ENCODE peak calls at places on chromosomes 16 and 17, in four cellular contexts. B, N, M and W are unnamed samples.
A peak's percentile ranks its signal among the peaks of the same experiment; 100 is the strongest.

GRCh38 chr17:300881-301280 is 51.7 kb downstream of the RPH3AL start:
- DNase-seq in B (no peak), N (no peak), M (no peak), W (no peak)

GRCh38 chr17:83170571-83171260 is 91.3 kb downstream of the METRNL start:
- DNase-seq in B (no peak), N (no peak), M (no peak), W (no peak)

GRCh38 chr16:76661691-76662090 is 384.5 kb downstream of the CNTNAP4 start:
- DNase-seq in B (no peak), N (no peak), M (no peak), W (no peak)

GRCh38 chr16:9596788-9597187 is 505.3 kb downstream of the HAPSTR1 start:
- DNase-seq in B (no peak), N (no peak), M (no peak), W (no peak)

GRCh38 chr17:7475764-7476422 is 3.5 kb downstream of the ZBTB4 start:
- DNase-seq in B (no peak), N (no peak), M (peak; percentile 66), W (no peak)

GRCh38 chr17:75720656-75721462 is at the start of gene ITGB4:
- DNase-seq in B (no peak), N (peak; percentile 84), M (peak; percentile 67), W (peak; percentile 72)

GRCh38 chr17:8946476-8946875 is 19.0 kb downstream of the PIK3R5 start:
- DNase-seq in B (no peak), N (no peak), M (no peak), W (no peak)

GRCh38 chr17:75507712-75508111 is 7.6 kb downstream of the CASKIN2 start:
- DNase-seq in B (no peak), N (no peak), M (no peak), W (no peak)

GRCh38 chr16:73432794-73433455 is 385.0 kb upstream of the ZFHX3 start:
- DNase-seq in B (no peak), N (no peak), M (no peak), W (no peak)

GRCh38 chr17:42748202-42748905 is 3.5 kb upstream of the EZH1 start:
- DNase-seq in B (no peak), N (no peak), M (no peak), W (no peak)

GRCh38 chr17:1379930-1380313 is 20.1 kb downstream of the YWHAE start:
- DNase-seq in B (peak; percentile 74), N (no peak), M (no peak), W (no peak)

GRCh38 chr17:33218657-33219298 is 74.3 kb downstream of the ASIC2 start:
- DNase-seq in B (no peak), N (no peak), M (no peak), W (no peak)

GRCh38 chr16:19705131-19705501 is 12.9 kb downstream of the KNOP1 start:
- DNase-seq in B (no peak), N (no peak), M (no peak), W (no peak)

GRCh38 chr17:15377200-15377599 is 35.8 kb upstream of the TEKT3 start:
- DNase-seq in B (no peak), N (no peak), M (no peak), W (no peak)

GRCh38 chr16:86073103-86073625 is 174.2 kb downstream of the IRF8 start:
- DNase-seq in B (no peak), N (no peak), M (no peak), W (no peak)

GRCh38 chr16:14334366-14335105 is 263.4 kb downstream of the MRTFB start:
- DNase-seq in B (no peak), N (no peak), M (no peak), W (no peak)

GRCh38 chr16:88062341-88062861 is 111.2 kb downstream of the BANP start:
- DNase-seq in B (no peak), N (no peak), M (no peak), W (no peak)

GRCh38 chr17:79615446-79615845 is 4.6 kb upstream of the RBFOX3 start:
- DNase-seq in B (no peak), N (no peak), M (no peak), W (no peak)

GRCh38 chr17:36072431-36073121 is 8.5 kb downstream of the CCL18 start:
- DNase-seq in B (peak; percentile 69), N (peak; percentile 88), M (peak; percentile 78), W (peak; percentile 24)

GRCh38 chr16:10150906-10151305 is 31.3 kb downstream of the GRIN2A start:
- DNase-seq in B (no peak), N (no peak), M (no peak), W (no peak)

GRCh38 chr16:12144355-12144754 is 167.8 kb downstream of the SNX29 start:
- DNase-seq in B (no peak), N (no peak), M (peak; percentile 41), W (no peak)

GRCh38 chr16:65828296-65828695 is 538.2 kb upstream of the CDH5 start:
- DNase-seq in B (no peak), N (no peak), M (no peak), W (no peak)

GRCh38 chr16:3760518-3760917 is 43.2 kb upstream of the TRAP1 start:
- DNase-seq in B (no peak), N (no peak), M (no peak), W (no peak)

GRCh38 chr17:83186226-83186625 is 106.8 kb downstream of the METRNL start:
- DNase-seq in B (no peak), N (peak; percentile 45), M (peak; percentile 46), W (no peak)

GRCh38 chr16:78489631-78490030 is 390.2 kb downstream of the WWOX start:
- DNase-seq in B (no peak), N (no peak), M (no peak), W (no peak)

GRCh38 chr17:3905017-3905486 is 11.2 kb downstream of the P2RX1 start:
- DNase-seq in B (no peak), N (no peak), M (no peak), W (no peak)

GRCh38 chr17:21283482-21284318 is 811 bp upstream of the MAP2K3 start:
- DNase-seq in B (no peak), N (no peak), M (no peak), W (peak; percentile 22)

GRCh38 chr17:4986951-4987766 is at the start of gene CAMTA2:
- DNase-seq in B (no peak), N (peak; percentile 93), M (peak; percentile 87), W (peak; percentile 52)

GRCh38 chr16:56115817-56116576 is 75.3 kb upstream of the GNAO1 start:
- DNase-seq in B (no peak), N (no peak), M (no peak), W (no peak)

GRCh38 chr16:81630632-81631026 is 148.5 kb upstream of the PLCG2 start:
- DNase-seq in B (no peak), N (no peak), M (no peak), W (no peak)

GRCh38 chr16:2196162-2196980 is at the start of gene CASKIN1:
- DNase-seq in B (no peak), N (no peak), M (peak; percentile 57), W (no peak)

GRCh38 chr16:49660647-49661046 is 195.3 kb downstream of the ZNF423 start:
- DNase-seq in B (no peak), N (no peak), M (no peak), W (no peak)

GRCh38 chr17:231191-231965 is 49.9 kb upstream of the DOC2B start:
- DNase-seq in B (no peak), N (peak; percentile 38), M (no peak), W (no peak)

GRCh38 chr17:78329263-78330059 is 30.4 kb downstream of the SOCS3 start:
- DNase-seq in B (no peak), N (no peak), M (no peak), W (peak; percentile 76)

GRCh38 chr16:49348408-49349176 is 25.0 kb upstream of the C16orf78 start:
- DNase-seq in B (no peak), N (no peak), M (peak; percentile 15), W (peak; percentile 3)

GRCh38 chr17:72515291-72516065 is 394.7 kb downstream of the SOX9 start:
- DNase-seq in B (peak; percentile 77), N (no peak), M (no peak), W (no peak)

GRCh38 chr16:67651847-67652246 is 6.9 kb downstream of the CARMIL2 start:
- DNase-seq in B (no peak), N (no peak), M (no peak), W (no peak)
- TF ChIP-seq EGR1 in B (no peak), N (no peak), M (no peak), W (no peak)

GRCh38 chr16:30986129-30986991 is 1.4 kb downstream of the HSD3B7 start:
- DNase-seq in B (no peak), N (no peak), M (no peak), W (no peak)

GRCh38 chr16:30984669-30985400 is at the start of gene HSD3B7:
- DNase-seq in B (no peak), N (peak; percentile 100), M (peak; percentile 95), W (peak; percentile 58)

GRCh38 chr16:30983898-30984610 is 953 bp upstream of the HSD3B7 start:
- DNase-seq in B (no peak), N (no peak), M (no peak), W (no peak)

GRCh38 chr16:30987581-30988190 is 2.7 kb downstream of the HSD3B7 start:
- DNase-seq in B (no peak), N (no peak), M (no peak), W (no peak)

GRCh38 chr16:30985401-30986128 is 558 bp downstream of the HSD3B7 start:
- DNase-seq in B (no peak), N (peak; percentile 69), M (peak; percentile 63), W (peak; percentile 37)
- H3K27ac ChIP-seq in B (no peak overlapping the region), N (no peak overlapping the region), M (peak overlapping the region; percentile 51), W (peak overlapping the region; percentile 49)

GRCh38 chr16:17419266-17419665 is 51.5 kb downstream of the XYLT1 start:
- DNase-seq in B (no peak), N (no peak), M (no peak), W (no peak)

GRCh38 chr16:17420821-17421220 is 49.9 kb downstream of the XYLT1 start:
- DNase-seq in B (no peak), N (no peak), M (no peak), W (no peak)

GRCh38 chr16:17414916-17415315 is 55.8 kb downstream of the XYLT1 start:
- DNase-seq in B (no peak), N (no peak), M (no peak), W (no peak)

GRCh38 chr16:17416461-17417221 is 54.1 kb downstream of the XYLT1 start:
- DNase-seq in B (peak; percentile 89), N (no peak), M (no peak), W (no peak)

GRCh38 chr16:17417740-17418139 is 53.0 kb downstream of the XYLT1 start:
- DNase-seq in B (no peak), N (no peak), M (no peak), W (no peak)
- TF ChIP-seq EGR1 in B (no peak), N (no peak), M (no peak), W (no peak)

GRCh38 chr16:28163699-28164584 is 47.8 kb downstream of the XPO6 start:
- DNase-seq in B (no peak), N (no peak), M (no peak), W (no peak)
- H3K27ac ChIP-seq in B (no peak overlapping the region), N (no peak overlapping the region), M (peak overlapping the region; percentile 51), W (no peak overlapping the region)